ENCODE peak calls at places on chromosome 15, in eight cellular contexts. Y, E, F, U, X, T, C and D are unnamed samples.
A peak's percentile ranks its signal among the peaks of the same experiment; 100 is the strongest.

GRCh38 chr15:59791646-59792208 is 102.6 kb upstream of the BNIP2 start:
- DNase-seq in Y (no peak), E (no peak), F (no peak), U (no peak), X (no peak), T (no peak), C (no peak), D (no peak)

GRCh38 chr15:68682906-68683490 is 104.2 kb downstream of the CORO2B start:
- DNase-seq in Y (no peak), E (no peak), F (no peak), U (no peak), X (no peak), T (no peak), C (no peak), D (no peak)

GRCh38 chr15:36601497-36601932 is 22.1 kb downstream of the CDIN1 start:
- DNase-seq in Y (peak; percentile 89), E (peak; percentile 73), F (no peak), U (no peak), X (no peak), T (no peak), C (no peak), D (peak; percentile 80)

GRCh38 chr15:65085990-65086679 is 9.6 kb downstream of the KBTBD13 start:
- DNase-seq in Y (peak; percentile 16), E (no peak), F (no peak), U (peak; percentile 18), X (peak; percentile 38), T (no peak), C (no peak), D (no peak)

GRCh38 chr15:25474251-25474650 is 35.4 kb upstream of the UBE3A start:
- DNase-seq in Y (no peak), E (no peak), F (no peak), U (no peak), X (no peak), T (no peak), C (no peak), D (no peak)

GRCh38 chr15:24678485-24678884 is 2.9 kb downstream of the NPAP1 start:
- DNase-seq in Y (no peak), E (no peak), F (no peak), U (no peak), X (no peak), T (no peak), C (no peak), D (no peak)

GRCh38 chr15:58608129-58608590 is 141.3 kb downstream of the ADAM10 start:
- DNase-seq in Y (peak; percentile 90), E (no peak), F (no peak), U (no peak), X (no peak), T (no peak), C (no peak), D (no peak)

GRCh38 chr15:88613074-88613944 is 7.8 kb upstream of the AEN start:
- DNase-seq in Y (peak; percentile 33), E (no peak), F (peak; percentile 70), U (no peak), X (no peak), T (no peak), C (no peak), D (no peak)

GRCh38 chr15:33074942-33075341 is 119.6 kb downstream of the FMN1 start:
- DNase-seq in Y (no peak), E (no peak), F (no peak), U (no peak), X (no peak), T (no peak), C (no peak), D (no peak)

GRCh38 chr15:101156061-101156460 is 95.8 kb downstream of the CHSY1 start:
- DNase-seq in Y (no peak), E (no peak), F (no peak), U (no peak), X (no peak), T (no peak), C (no peak), D (no peak)

GRCh38 chr15:25060472-25060803 is 105.7 kb downstream of the SNRPN start:
- DNase-seq in Y (no peak), E (no peak), F (no peak), U (no peak), X (peak; percentile 23), T (no peak), C (no peak), D (peak; percentile 4)

GRCh38 chr15:90664650-90665287 is 52.4 kb upstream of the BLM start:
- DNase-seq in Y (peak; percentile 31), E (peak; percentile 30), F (no peak), U (peak; percentile 28), X (no peak), T (no peak), C (no peak), D (peak; percentile 39)

GRCh38 chr15:68833734-68834334 is 13.1 kb upstream of the ANP32A start:
- DNase-seq in Y (no peak), E (no peak), F (no peak), U (no peak), X (no peak), T (no peak), C (no peak), D (no peak)

GRCh38 chr15:38692789-38693062 is 128.1 kb upstream of the RASGRP1 start:
- DNase-seq in Y (no peak), E (no peak), F (no peak), U (no peak), X (no peak), T (no peak), C (no peak), D (no peak)

GRCh38 chr15:38691365-38691764 is 126.8 kb upstream of the RASGRP1 start:
- DNase-seq in Y (no peak), E (no peak), F (no peak), U (no peak), X (no peak), T (no peak), C (no peak), D (no peak)

GRCh38 chr15:38691951-38692788 is 127.6 kb upstream of the RASGRP1 start:
- DNase-seq in Y (no peak), E (no peak), F (no peak), U (no peak), X (no peak), T (no peak), C (no peak), D (no peak)

GRCh38 chr15:38690221-38690620 is 125.6 kb upstream of the RASGRP1 start:
- DNase-seq in Y (no peak), E (no peak), F (no peak), U (no peak), X (no peak), T (no peak), C (no peak), D (no peak)

DNA sequence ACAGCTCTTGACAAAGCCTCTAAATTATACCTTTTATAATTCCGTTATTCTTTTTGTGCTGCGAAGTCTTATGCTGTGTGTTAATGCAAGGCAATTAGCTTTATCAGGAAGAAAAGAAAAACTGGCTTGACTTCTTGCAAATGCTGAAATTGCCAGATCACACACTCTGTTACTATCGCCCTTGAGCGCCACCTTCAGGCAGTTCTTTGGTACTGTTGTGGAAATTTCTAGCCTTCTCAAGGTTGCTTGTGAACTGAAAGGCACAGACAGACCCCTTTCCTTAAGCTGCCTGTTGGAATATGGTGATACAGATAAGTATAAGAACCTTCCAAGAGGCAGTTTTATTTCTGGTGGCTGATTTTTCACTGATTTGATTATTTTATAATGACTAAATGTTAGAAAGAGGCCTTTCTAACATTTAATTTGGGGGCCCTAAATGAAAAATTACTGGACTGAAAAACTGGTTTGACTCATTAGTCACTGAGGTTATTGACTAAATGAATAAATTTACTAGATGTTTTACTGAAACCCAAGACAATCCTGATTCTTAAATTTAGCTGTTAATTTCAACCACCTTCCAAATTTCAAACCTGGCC is 126.2 kb upstream of the RASGRP1 start:
- DNase-seq in Y (peak; percentile 75), E (peak; percentile 27), F (peak; percentile 46), U (peak; percentile 84), X (peak; percentile 73), T (no peak), C (no peak), D (peak; percentile 48)
- TF ChIP-seq POLR2A in Y (no peak), E (no peak), F (no peak), U (no peak), X (no peak), T (no peak), C (no peak), D (no peak)

DNA sequence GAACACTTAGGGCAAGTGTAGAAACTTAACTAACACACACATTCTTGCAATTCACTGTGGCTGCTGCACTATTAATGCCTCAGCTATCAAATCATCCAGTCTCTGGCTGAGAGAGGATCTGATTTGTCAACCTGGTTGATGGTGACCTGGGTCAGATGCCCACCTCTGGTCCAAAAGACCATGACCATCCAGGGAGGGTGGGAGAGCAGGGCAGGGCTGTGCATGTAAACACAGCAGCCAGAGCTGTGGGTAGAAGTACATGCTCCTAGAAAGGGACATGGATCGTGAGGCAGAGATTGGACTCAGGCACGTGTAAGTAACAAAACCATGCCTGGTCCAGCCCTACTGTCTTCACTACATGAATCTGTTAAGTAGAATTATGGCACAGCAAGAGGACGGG is 17.3 kb downstream of the MESD start:
- DNase-seq in Y (no peak), E (no peak), F (no peak), U (no peak), X (no peak), T (no peak), C (no peak), D (no peak)
- H3K36me3 ChIP-seq in Y (peaks cover 4% of the 10 kb centered on the region), E (no peaks in the 10 kb centered on the region), F (no peaks in the 10 kb centered on the region), U (no peaks in the 10 kb centered on the region), X (peaks cover 57% of the 10 kb centered on the region), T (peaks cover 13% of the 10 kb centered on the region), C (no peaks in the 10 kb centered on the region), D (no peaks in the 10 kb centered on the region)

DNA sequence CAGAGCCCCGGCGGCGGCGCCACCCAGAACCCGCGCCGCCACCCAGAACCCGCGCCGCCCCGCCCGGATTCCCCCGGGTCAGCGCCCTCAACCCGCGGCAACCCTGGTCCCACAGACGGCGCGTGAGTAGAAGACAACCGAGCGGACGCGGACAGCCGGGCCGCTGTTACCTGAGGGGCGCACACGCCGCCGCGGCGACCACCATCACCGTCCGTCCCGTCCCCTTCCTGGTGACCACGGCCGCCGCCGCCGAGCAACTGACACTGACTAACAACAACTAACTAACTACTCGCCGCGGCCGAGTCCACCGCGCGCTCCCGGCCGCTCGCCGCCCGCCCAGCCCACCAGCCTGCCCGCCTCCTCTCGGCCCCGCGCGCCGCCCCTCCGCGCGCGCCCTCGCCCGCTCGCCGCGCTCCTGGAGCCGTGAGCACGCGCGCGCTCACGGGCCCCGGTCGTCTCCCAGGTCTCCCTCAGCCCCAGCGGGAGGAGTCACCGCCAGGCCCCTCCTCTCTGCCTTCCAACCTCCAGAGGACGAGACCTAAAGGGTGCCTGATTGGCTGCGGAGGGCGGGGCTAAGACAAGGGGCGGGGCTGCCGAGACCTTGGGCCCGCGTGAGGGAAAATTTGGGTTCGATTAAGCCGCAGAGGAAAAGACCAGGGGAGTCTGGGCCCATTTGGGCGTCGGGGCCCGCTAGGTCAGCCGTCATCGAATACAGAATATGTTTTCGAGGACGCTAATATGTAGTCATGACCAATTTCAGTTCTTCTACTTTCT is at the start of gene PEAK1:
- DNase-seq in Y (peak; percentile 98), E (peak; percentile 100), F (peak; percentile 94), U (peak; percentile 98), X (peak; percentile 100), T (peak; percentile 99), C (peak; percentile 93), D (peak; percentile 100)
- TF ChIP-seq POLR2A in Y (peak; percentile 91), E (peak; percentile 93), F (peak; percentile 56), U (peak; percentile 84), X (no peak), T (peak; percentile 80), C (peak; percentile 90), D (peak; percentile 94)

DNA sequence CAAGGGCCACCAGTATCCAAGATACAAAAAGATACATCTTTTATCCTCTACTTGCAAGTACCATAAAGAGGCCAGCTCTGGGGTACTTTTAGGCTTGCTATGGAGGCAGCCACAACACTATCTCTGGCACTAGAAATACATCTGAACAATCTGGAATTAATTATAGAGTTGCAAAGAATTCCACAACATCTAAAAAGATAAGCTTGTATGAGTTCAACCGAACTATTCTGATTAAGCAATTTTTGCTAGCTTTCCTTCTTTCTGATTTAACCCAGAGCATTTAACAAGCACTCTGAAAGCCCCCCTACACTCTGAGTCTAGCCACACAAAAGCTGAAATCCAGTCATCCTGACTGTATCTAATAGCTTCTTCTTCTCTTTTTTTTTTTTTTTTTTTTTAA is 95.4 kb downstream of the FRMD5 start:
- DNase-seq in Y (peak; percentile 58), E (no peak), F (no peak), U (no peak), X (no peak), T (no peak), C (no peak), D (no peak)
- H3K36me3 ChIP-seq in Y (no peaks in the 10 kb centered on the region), E (no peaks in the 10 kb centered on the region), F (no peaks in the 10 kb centered on the region), U (no peaks in the 10 kb centered on the region), X (no peaks in the 10 kb centered on the region), T (no peaks in the 10 kb centered on the region), C (no peaks in the 10 kb centered on the region), D (no peaks in the 10 kb centered on the region)